ENCODE peak calls at places on chromosomes 13 and 19, in eight cellular contexts. L is epithelial cell of esophagus, W is HL-60, P is colonic mucosa, Z is left ventricle myocardium inferior, T is mesothelial cell of epicardium, V is RWPE1, C is HFF-Myc. D is an unnamed sample.

GRCh38 chr13:32624441-32624840 is 38.2 kb downstream of the PDS5B start:
- DNase-seq in L (no peak), W (no peak), P (no peak), Z (no peak), T (no peak), V (no peak), C (no peak), D (no peak)

GRCh38 chr13:73142091-73142490 is 83.3 kb downstream of the KLF5 start:
- DNase-seq in L (no peak), W (no peak), P (no peak), Z (no peak), T (no peak), V (no peak), C (no peak), D (no peak)

GRCh38 chr13:111482126-111482525 is 161.7 kb downstream of the TEX29 start:
- DNase-seq in L (no peak), W (no peak), P (no peak), Z (no peak), T (no peak), V (no peak), C (no peak), D (no peak)

GRCh38 chr19:16015805-16016173 is 60.5 kb upstream of the TPM4 start:
- DNase-seq in L (no peak), W (no peak), P (no peak), Z (no peak), T (no peak), V (no peak), C (no peak), D (peak; percentile 56)

GRCh38 chr13:34044660-34045080 is 226.7 kb downstream of the RFC3 start:
- DNase-seq in L (peak; percentile 89), W (no peak), P (no peak), Z (no peak), T (no peak), V (peak; percentile 59), C (peak; percentile 83), D (no peak)

GRCh38 chr13:68982961-68983619 is 1124.5 kb upstream of the ATXN8OS start:
- DNase-seq in L (no peak), W (no peak), P (no peak), Z (no peak), T (no peak), V (no peak), C (no peak), D (peak; percentile 63)

GRCh38 chr19:7673995-7674667 is 2.8 kb upstream of the MCEMP1 start:
- DNase-seq in L (peak; percentile 59), W (peak; percentile 96), P (peak; percentile 86), Z (peak; percentile 70), T (no peak), V (peak; percentile 88), C (peak; percentile 42), D (no peak)

GRCh38 chr13:54637377-54637776 is 1608.8 kb downstream of the OLFM4 start:
- DNase-seq in L (peak; percentile 30), W (no peak), P (no peak), Z (no peak), T (no peak), V (peak; percentile 35), C (no peak), D (no peak)

GRCh38 chr13:41426047-41426446 is 31.3 kb upstream of the RGCC start:
- DNase-seq in L (no peak), W (no peak), P (no peak), Z (no peak), T (no peak), V (no peak), C (no peak), D (no peak)

GRCh38 chr13:74142257-74142656 is 8.1 kb upstream of the KLF12 start:
- DNase-seq in L (no peak), W (no peak), P (no peak), Z (no peak), T (no peak), V (no peak), C (no peak), D (no peak)

GRCh38 chr13:83691966-83692365 is 190.3 kb downstream of the SLITRK1 start:
- DNase-seq in L (no peak), W (no peak), P (no peak), Z (no peak), T (no peak), V (no peak), C (no peak), D (no peak)

GRCh38 chr19:57282011-57282636 is 1.8 kb downstream of the ZNF460 start:
- DNase-seq in L (peak; percentile 97), W (no peak), P (no peak), Z (no peak), T (no peak), V (peak; percentile 39), C (no peak), D (no peak)

GRCh38 chr13:84994582-84994981 is 804.6 kb downstream of the SLITRK6 start:
- DNase-seq in L (peak; percentile 30), W (no peak), P (no peak), Z (no peak), T (no peak), V (no peak), C (no peak), D (no peak)

GRCh38 chr19:13953021-13953531 is 767 bp downstream of the DCAF15 start:
- DNase-seq in L (peak; percentile 79), W (peak; percentile 21), P (peak; percentile 80), Z (no peak), T (no peak), V (peak; percentile 67), C (no peak), D (no peak)
- TF ChIP-seq CTCF in L (peak; percentile 35), W (no peak), P (no peak), Z (no peak), T (no peak), V (no peak), C (peak; percentile 22), D (peak; percentile 48)

GRCh38 chr19:49530708-49531107 is 2.9 kb downstream of the RCN3 start:
- DNase-seq in L (no peak), W (no peak), P (no peak), Z (no peak), T (no peak), V (no peak), C (no peak), D (no peak)

GRCh38 chr19:49538643-49539042 is 10.8 kb downstream of the RCN3 start:
- DNase-seq in L (no peak), W (no peak), P (no peak), Z (no peak), T (no peak), V (no peak), C (no peak), D (no peak)

GRCh38 chr19:49536921-49537462 is 9.2 kb downstream of the RCN3 start:
- DNase-seq in L (no peak), W (no peak), P (no peak), Z (no peak), T (no peak), V (no peak), C (no peak), D (no peak)

GRCh38 chr19:49534632-49535385 is 7.0 kb downstream of the RCN3 start:
- DNase-seq in L (no peak), W (peak; percentile 58), P (no peak), Z (no peak), T (no peak), V (no peak), C (no peak), D (no peak)

DNA sequence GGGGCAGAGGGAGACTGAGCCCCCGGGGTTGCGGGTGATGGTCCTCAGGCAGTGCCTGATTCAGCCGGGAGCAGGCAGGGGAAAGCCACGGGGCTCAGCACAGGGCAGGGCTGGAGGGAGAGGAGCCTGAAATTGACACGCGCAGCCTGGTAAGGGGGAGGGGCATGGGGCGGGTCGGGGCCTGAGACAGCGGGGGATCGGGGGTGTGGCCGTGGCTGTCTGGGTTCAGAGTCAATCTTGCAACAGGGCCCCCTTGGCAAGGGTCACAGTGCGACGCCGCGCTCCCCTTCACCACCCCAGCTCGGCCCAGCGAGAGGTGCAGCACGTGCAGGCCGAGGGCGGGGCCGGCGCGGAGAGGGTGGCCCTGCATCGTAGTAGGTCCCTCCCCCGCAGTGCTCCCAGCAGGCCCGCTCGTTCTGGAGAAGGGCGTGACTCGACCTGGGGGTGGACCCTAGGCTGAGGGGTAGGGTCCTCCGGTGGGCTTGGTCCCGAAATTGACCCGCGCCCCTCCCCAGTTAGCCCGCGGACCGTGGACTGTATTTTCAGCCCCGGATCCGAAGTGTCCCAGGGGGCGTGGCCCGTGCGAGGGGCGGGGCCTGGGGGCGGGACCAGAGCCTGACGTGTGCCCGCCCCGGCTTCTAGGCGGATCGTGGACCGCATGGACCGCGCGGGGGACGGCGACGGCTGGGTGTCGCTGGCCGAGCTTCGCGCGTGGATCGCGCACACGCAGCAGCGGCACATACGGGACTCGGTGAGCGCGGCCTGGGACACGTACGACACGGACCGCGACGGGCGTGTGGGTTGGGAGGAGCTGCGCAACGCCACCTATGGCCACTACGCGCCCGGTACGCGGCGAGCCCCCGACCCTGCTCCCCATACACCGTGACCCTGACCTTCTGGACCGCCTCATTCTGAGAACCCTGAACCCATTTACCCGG is 6.0 kb downstream of the RCN3 start:
- DNase-seq in L (peak; percentile 70), W (peak; percentile 71), P (peak; percentile 61), Z (peak; percentile 81), T (peak; percentile 67), V (peak; percentile 73), C (no peak), D (peak; percentile 93)
- TF ChIP-seq CTCF in L (peak; percentile 46), W (no peak), P (no peak), Z (peak; percentile 50), T (no peak), V (peak; percentile 46), C (peak; percentile 28), D (peak; percentile 54)

DNA sequence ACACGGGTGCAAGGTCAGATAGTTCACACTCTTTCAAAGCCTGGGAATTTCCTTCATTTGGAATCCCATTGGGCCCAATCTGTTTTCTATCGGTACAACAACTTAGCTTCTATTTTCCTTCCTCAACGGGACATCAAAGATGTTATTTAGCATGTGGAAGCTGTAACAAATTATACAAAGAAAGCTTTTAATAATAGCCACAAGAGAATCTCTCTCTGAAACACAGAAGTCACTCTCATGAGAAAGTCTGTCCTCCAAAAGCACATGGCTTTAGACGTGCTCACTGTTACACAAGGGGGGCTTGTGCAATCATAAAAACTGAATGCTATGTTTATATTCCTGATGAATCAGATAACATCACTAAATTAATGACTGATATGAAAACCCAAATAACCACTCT is 28.9 kb upstream of the CYSLTR2 start:
- DNase-seq in L (no peak), W (peak; percentile 77), P (no peak), Z (no peak), T (no peak), V (no peak), C (no peak), D (no peak)
- TF ChIP-seq CTCF in L (no peak), W (no peak), P (no peak), Z (no peak), T (no peak), V (no peak), C (no peak), D (no peak)

DNA sequence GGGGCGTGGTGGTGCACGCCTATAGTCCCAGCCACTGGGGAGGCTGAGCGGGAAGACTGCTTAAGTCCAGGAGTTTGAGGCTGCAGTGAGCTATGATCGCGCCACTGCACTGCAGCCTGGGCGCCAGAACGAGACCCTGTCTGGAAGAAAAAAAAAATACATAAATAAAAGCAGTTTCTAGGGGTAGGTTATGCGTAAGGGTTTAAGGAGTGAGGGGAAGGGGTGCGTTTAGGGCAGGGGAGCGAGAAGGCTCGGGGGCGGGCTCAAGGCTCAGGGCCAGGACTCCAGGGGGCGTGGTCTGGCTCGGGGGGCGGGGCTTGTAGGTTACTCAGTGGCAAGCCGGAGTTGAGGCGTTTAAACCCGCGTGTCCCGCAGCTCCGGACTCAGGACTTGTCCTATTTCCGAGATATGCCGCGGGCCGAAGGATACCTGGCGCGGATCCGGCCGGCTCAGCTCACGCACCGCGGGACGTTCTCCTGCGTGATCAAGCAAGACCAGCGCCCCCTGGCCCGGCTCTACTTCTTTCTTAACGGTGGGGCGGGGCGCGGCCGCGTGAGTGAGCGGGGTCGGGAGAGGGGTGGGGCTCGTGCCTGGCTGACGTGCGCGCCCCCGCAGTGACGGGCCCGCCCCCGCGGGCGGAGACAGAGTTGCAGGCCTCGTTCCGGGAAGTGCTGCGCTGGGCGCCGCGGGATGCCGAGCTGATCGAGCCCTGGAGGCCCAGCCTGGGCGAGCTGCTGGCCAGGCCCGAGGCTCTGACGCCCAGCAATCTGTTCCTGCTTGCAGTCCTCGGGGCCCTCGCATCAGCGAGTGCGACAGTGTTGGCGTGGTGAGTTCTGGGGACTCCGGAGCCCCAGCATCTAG is 10.8 kb downstream of the SPACA6 start:
- DNase-seq in L (peak; percentile 95), W (peak; percentile 96), P (peak; percentile 98), Z (peak; percentile 98), T (peak; percentile 93), V (peak; percentile 94), C (no peak), D (peak; percentile 98)
- TF ChIP-seq CTCF in L (peak; percentile 35), W (no peak), P (peak; percentile 24), Z (peak; percentile 62), T (no peak), V (no peak), C (peak; percentile 47), D (peak; percentile 79)